ENCODE peak calls at places on chromosome 6, in four cellular contexts. D is H1, T is HepG2, H is GM12878. O is an unnamed sample.

GRCh38 chr6:119602215-119603178 is 252.9 kb upstream of the MAN1A1 start:
- DNase-seq in T (no peak), D (no peak), H (no peak), O (no peak)

GRCh38 chr6:12030993-12031550 is 19.0 kb downstream of the HIVEP1 start:
- DNase-seq in H (no peak), D (no peak), T (no peak), O (no peak)

GRCh38 chr6:94045473-94045872 is 626.1 kb upstream of the EPHA7 start:
- DNase-seq in T (no peak), D (no peak), H (no peak), O (peak)

GRCh38 chr6:470901-471448 is 79.4 kb downstream of the IRF4 start:
- DNase-seq in T (no peak), H (peak), D (no peak), O (no peak)

GRCh38 chr6:56595490-56596122 is 47.1 kb downstream of the DST start:
- DNase-seq in D (peak), T (peak), H (peak), O (peak)

GRCh38 chr6:71364910-71365542 is 76.4 kb downstream of the OGFRL1 start:
- DNase-seq in T (no peak), D (no peak), H (no peak), O (no peak)

GRCh38 chr6:43491750-43492661 is 14.6 kb downstream of the TJAP1 start:
- DNase-seq in H (no peak), D (no peak), T (no peak), O (no peak)

GRCh38 chr6:97059473-97059872 is 134.9 kb downstream of the KLHL32 start:
- DNase-seq in H (peak), T (peak), D (no peak), O (peak)

GRCh38 chr6:165659945-165660862 is 2.8 kb downstream of the PDE10A start:
- DNase-seq in D (peak), T (no peak), H (no peak), O (no peak)

GRCh38 chr6:87798393-87799278 is 96.6 kb upstream of the AKIRIN2 start:
- DNase-seq in D (no peak), H (no peak), T (peak), O (no peak)

GRCh38 chr6:5034736-5035135 is 30.9 kb upstream of the RPP40 start:
- DNase-seq in D (no peak), T (no peak), H (no peak), O (no peak)

GRCh38 chr6:148396411-148396810 is 53.8 kb downstream of the SASH1 start:
- DNase-seq in H (no peak), T (no peak), D (no peak), O (no peak)

GRCh38 chr6:8527818-8528217 is 92.5 kb upstream of the SLC35B3 start:
- DNase-seq in T (no peak), H (no peak), D (no peak), O (no peak)

GRCh38 chr6:8530775-8531435 is 95.6 kb upstream of the SLC35B3 start:
- DNase-seq in H (no peak), D (no peak), T (no peak), O (peak)

GRCh38 chr6:8525370-8525769 is 90.0 kb upstream of the SLC35B3 start:
- DNase-seq in H (no peak), T (no peak), D (no peak), O (no peak)

GRCh38 chr6:8526619-8527018 is 91.3 kb upstream of the SLC35B3 start:
- DNase-seq in D (no peak), T (no peak), H (no peak), O (no peak)

GRCh38 chr6:8529250-8529649 is 93.9 kb upstream of the SLC35B3 start:
- DNase-seq in H (no peak), D (no peak), T (no peak), O (no peak)
- TF ChIP-seq SUZ12 in H (no peak), D (no peak), T (no peak), O (no peak)

GRCh38 chr6:135906542-135906941 is 55.0 kb downstream of the PDE7B start:
- DNase-seq in D (no peak), T (no peak), H (no peak), O (no peak)
- TF ChIP-seq SP1 in D (no peak), T (no peak), H (no peak), O (no peak)

DNA sequence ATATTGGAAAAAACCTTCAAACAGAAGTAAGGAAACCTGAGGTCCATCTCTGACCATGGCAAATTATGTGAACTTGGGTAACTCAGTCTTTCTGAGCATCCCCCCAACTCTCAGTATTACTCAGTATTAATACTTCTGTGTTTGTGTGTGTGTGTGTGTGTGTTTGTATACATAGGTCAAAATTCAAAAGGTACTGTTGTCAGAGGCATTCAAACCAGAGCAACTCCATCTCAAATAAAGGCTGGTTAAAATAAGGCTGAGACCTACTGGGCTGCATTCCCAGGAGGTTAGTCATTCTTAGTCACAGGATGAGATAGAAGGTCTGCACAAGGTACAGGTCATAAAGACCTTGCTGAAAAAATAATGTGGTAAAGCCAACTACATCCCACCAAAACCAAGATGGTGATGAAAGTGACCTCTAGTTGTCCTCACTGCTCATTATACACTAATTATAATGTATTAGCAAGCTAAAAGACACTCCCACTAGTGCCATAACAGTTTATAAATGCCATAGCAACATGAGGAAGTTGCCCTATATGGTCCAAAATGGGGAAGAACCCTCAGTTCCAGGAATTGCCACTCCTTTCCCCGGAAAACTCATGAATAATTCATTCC is 33.3 kb upstream of the SLC22A16 start:
- DNase-seq in D (no peak), H (no peak), T (peak), O (no peak)
- TF ChIP-seq SUZ12 in D (no peak), H (no peak), T (no peak), O (no peak)

GRCh38 chr6:36335465-36336209 is 1.1 kb downstream of the BNIP5 start:
- DNase-seq in T (no peak), D (no peak), H (no peak), O (no peak)

GRCh38 chr6:36333889-36334288 is 2.8 kb downstream of the BNIP5 start:
- DNase-seq in H (no peak), D (no peak), T (no peak), O (no peak)

GRCh38 chr6:36334343-36334742 is 2.3 kb downstream of the BNIP5 start:
- DNase-seq in H (no peak), T (no peak), D (no peak), O (no peak)

GRCh38 chr6:36336210-36336588 is 489 bp downstream of the BNIP5 start:
- DNase-seq in T (no peak), H (no peak), D (no peak), O (no peak)

DNA sequence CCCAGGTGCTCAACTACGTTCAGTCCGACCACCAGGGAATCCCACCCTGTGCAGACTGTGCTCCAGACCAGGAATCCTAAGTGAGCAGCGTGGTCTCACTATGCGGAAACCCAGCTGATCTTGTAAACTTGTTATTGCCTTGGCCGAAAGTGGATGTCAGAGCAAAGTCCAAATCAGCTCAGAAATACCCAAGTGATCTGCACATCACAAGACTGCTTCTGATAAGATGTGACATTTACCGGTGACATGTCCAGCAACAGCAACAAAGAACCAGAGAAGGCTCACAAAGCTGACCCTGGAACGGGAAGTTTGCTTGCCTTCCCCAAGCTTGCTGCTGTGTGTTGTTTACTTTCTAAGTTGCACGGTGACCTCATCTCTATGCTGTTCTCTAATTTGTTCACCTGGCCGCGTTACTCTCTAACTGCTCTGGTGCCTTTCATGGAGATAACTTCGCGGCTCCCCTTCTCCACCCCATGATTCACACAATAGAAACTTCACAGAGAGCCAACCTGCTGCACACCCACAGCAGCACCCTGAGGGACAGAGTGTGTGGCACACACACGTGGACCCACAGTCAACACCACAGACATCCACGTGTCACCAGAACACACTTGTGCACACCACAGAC is 1.7 kb downstream of the BNIP5 start:
- DNase-seq in D (no peak), T (peak), H (no peak), O (no peak)
- TF ChIP-seq SP1 in D (no peak), T (no peak), H (no peak), O (no peak)

DNA sequence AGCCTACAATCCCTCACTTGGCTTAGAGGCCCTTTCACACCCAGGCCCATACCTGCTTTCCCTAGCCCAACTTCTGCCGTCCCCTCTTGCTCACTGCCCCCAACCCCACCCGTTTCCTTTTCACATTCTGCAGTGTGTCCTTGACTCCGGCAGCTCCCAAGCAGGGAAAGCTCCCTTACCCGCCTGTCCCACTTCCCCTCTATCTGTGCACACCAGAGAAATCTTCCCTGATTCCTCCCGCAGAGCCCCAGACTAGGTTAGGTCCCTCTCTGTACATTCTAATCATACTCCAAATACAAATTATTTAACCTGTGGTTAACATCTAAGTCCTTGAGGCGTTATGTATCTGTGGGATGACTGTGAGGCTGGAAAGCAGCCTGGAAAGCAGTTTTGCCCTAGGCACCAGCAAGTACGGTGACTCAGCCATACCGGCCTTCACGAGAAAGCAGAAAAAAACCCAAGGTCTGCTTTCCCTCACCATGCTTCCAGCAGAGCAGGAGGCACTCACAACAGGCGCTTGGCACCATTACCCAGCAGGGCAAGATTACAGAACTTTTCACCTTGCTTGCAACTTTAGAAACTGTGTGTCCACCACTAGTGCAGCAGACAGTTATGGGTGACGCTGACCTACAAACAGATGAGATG is 22.3 kb downstream of the ELOVL5 start:
- DNase-seq in T (no peak), H (no peak), D (no peak), O (no peak)
- TF ChIP-seq SUZ12 in T (no peak), H (no peak), D (no peak), O (no peak)

DNA sequence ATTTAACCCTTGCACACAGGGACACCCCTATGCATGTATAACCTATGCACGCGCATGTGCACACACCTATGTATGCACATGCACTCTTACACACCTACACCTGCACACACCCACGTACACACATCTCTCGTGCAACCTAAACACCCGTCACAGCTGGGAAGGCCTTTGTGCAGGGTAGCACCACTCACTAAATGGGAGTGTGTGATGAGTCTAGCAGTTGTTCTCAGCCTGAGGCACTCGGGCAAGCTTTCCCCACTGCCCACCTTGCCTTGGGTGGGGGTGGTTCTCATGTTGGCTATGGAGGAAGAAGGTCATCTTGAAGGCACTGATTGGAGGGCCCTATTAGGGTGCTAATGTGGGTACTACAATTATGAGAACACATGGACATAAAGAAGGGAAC is 85.8 kb downstream of the DLL1 start:
- DNase-seq in T (no peak), H (no peak), D (peak), O (no peak)
- TF ChIP-seq SP1 in T (no peak), H (no peak), D (no peak), O (no peak)

GRCh38 chr6:142808405-142809061 is 136.4 kb downstream of the HIVEP2 start:
- DNase-seq in T (no peak), H (no peak), D (no peak), O (no peak)

GRCh38 chr6:142811923-142812322 is 133.1 kb downstream of the HIVEP2 start:
- DNase-seq in T (no peak), D (no peak), H (no peak), O (no peak)

GRCh38 chr6:142809947-142810346 is 135.0 kb downstream of the HIVEP2 start:
- DNase-seq in H (no peak), D (no peak), T (peak), O (no peak)

GRCh38 chr6:142816024-142816423 is 129.0 kb downstream of the HIVEP2 start:
- DNase-seq in T (no peak), H (no peak), D (no peak), O (no peak)

DNA sequence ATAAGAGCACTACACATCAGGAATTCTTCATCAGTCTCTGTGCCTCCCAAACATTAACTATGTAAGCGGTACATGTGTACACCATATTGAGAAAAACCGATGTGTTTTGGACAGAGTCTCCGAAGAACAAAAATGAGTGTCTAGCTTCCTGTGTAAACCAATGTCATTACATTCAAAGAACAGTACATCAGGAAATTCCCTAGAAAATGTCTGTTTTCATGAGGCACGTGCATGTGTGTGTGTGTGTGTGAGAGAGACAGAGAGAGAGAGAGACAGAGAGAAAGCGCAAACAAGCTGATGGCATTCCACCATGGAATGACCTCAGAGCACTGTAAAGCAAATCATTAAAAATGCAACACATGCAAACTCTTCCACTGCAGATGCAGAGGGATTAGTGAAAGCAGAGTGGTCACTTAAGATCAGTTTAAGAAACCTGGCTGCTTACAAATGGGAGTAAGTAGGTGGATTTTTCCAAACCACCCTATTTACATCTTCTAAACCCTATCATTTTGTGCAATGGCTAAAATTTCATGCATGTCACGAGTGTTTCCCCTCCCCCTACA is 133.9 kb downstream of the HIVEP2 start:
- DNase-seq in T (no peak), D (no peak), H (no peak), O (no peak)
- TF ChIP-seq SUZ12 in T (no peak), D (no peak), H (no peak), O (no peak)

DNA sequence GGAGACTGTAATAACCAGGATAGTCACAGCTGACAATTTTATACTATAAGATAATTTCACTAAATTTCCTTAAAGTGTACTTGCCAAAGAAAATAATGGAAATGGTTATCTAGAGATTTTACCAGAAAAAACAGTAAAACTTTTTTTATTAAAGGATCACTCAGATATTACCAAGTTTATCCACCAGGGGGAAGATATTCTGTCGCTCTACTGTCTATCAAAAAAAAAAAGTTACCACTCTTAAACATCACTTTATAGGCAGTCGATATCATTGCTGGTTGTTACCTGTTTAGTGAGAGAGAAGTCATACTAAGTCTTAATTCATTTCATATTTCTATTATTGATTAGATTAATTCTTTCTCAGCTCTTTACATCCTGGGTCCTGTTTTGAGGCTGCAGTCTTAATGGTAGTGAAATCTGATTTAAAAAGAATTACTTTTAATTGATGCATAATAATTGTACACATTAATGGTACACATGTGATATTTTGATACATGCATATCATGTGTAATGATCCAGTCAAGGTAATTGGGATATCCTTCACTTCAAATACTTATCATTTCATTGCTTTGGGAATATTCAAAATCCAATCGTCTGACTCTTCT is 18.9 kb downstream of the L3MBTL3 start:
- DNase-seq in T (no peak), H (no peak), D (no peak), O (no peak)
- TF ChIP-seq SP1 in T (no peak), H (no peak), D (no peak), O (no peak)

GRCh38 chr6:35969676-35970075 is 48.8 kb upstream of the SRPK1 start:
- DNase-seq in T (no peak), H (no peak), D (no peak), O (no peak)

GRCh38 chr6:35970181-35970580 is 49.3 kb upstream of the SRPK1 start:
- DNase-seq in D (no peak), H (no peak), T (no peak), O (no peak)

GRCh38 chr6:35972471-35972985 is 51.6 kb upstream of the SRPK1 start:
- DNase-seq in D (peak), H (no peak), T (peak), O (peak)

GRCh38 chr6:35962779-35963570 is 42.1 kb upstream of the SRPK1 start:
- DNase-seq in T (peak), D (no peak), H (no peak), O (no peak)

GRCh38 chr6:35967059-35967769 is 46.3 kb upstream of the SRPK1 start:
- DNase-seq in T (peak), D (no peak), H (no peak), O (no peak)
- TF ChIP-seq SUZ12 in T (no peak), D (no peak), H (no peak), O (no peak)

O was measured in HEK293T.